ENCODE peak calls at places on chromosome 18, in five cellular contexts. P is AG10803; O is stimulated activated CD4-positive, alpha-beta T cell treated with anti-CD3 and anti-CD28 coated beads, Interleukin-2, amount 100 ng/mL, for 48 hours; N is fibroblast of lung; U is effector memory CD8-positive, alpha-beta T cell. S is an unnamed sample.

GRCh38 chr18:24181806-24182205 is 42.9 kb downstream of the CABYR start:
- DNase-seq in P (peak), N (peak), O (no peak), U (no peak), S (peak)

GRCh38 chr18:3875961-3876360 is 426.0 kb downstream of the TGIF1 start:
- DNase-seq in N (no peak), U (no peak), O (no peak), P (no peak), S (no peak)

GRCh38 chr18:75422341-75422910 is 5.1 kb downstream of the SMIM21 start:
- DNase-seq in U (no peak), P (peak), N (peak), O (no peak), S (no peak)

GRCh38 chr18:22169889-22170420 is 566 bp downstream of the GATA6 start:
- DNase-seq in P (peak), N (no peak), O (no peak), U (no peak), S (no peak)

GRCh38 chr18:39799010-39799409 is 2156.0 kb upstream of the PIK3C3 start:
- DNase-seq in U (no peak), O (no peak), N (no peak), P (peak), S (peak)

GRCh38 chr18:48868468-48869466 is 82.0 kb downstream of the SMAD7 start:
- DNase-seq in N (peak), U (peak), P (no peak), O (peak), S (peak)

GRCh38 chr18:66440433-66440832 is 163.5 kb downstream of the CDH19 start:
- DNase-seq in O (no peak), P (no peak), N (no peak), U (no peak), S (no peak)

GRCh38 chr18:65206551-65207260 is 544.1 kb upstream of the CDH7 start:
- DNase-seq in U (no peak), P (no peak), N (no peak), O (no peak), S (no peak)

GRCh38 chr18:11040823-11041712 is 108.3 kb downstream of the PIEZO2 start:
- DNase-seq in U (no peak), O (peak), P (peak), N (peak), S (peak)

GRCh38 chr18:73462092-73462491 is 594.3 kb upstream of the NETO1 start:
- DNase-seq in U (no peak), O (no peak), N (peak), P (peak), S (no peak)

GRCh38 chr18:5710676-5711075 is 166.9 kb upstream of the EPB41L3 start:
- DNase-seq in P (no peak), N (no peak), U (no peak), O (no peak), S (no peak)

GRCh38 chr18:43265465-43265864 is 11.8 kb downstream of the SYT4 start:
- DNase-seq in N (no peak), U (no peak), O (no peak), P (no peak), S (no peak)

GRCh38 chr18:50982802-50983179 is 15.0 kb downstream of the ELAC1 start:
- DNase-seq in N (peak), O (no peak), P (no peak), U (no peak), S (no peak)

GRCh38 chr18:25425030-25425429 is 73.1 kb upstream of the ZNF521 start:
- DNase-seq in N (no peak), P (no peak), U (no peak), O (no peak), S (no peak)

GRCh38 chr18:80158365-80158764 is 49.3 kb downstream of the ADNP2 start:
- DNase-seq in P (no peak), N (no peak), O (no peak), U (no peak), S (no peak)

GRCh38 chr18:78564030-78564429 is 415.6 kb upstream of the SALL3 start:
- DNase-seq in O (no peak), U (no peak), P (no peak), N (no peak), S (no peak)

GRCh38 chr18:12409466-12409865 is 1.7 kb downstream of the PRELID3A start:
- DNase-seq in O (no peak), U (no peak), P (peak), N (peak), S (peak)

GRCh38 chr18:3397031-3397750 is 52.8 kb upstream of the TGIF1 start:
- DNase-seq in O (no peak), U (no peak), P (no peak), N (no peak), S (no peak)

GRCh38 chr18:79411614-79412526 is 16.1 kb downstream of the NFATC1 start:
- DNase-seq in O (no peak), N (no peak), U (no peak), P (no peak), S (no peak)

GRCh38 chr18:44229693-44230108 is 451.0 kb upstream of the SETBP1 start:
- DNase-seq in P (peak), O (no peak), N (peak), U (no peak), S (peak)

GRCh38 chr18:61326407-61326806 is 6.8 kb upstream of the CDH20 start:
- DNase-seq in N (no peak), U (no peak), O (no peak), P (no peak), S (no peak)

GRCh38 chr18:59963229-59963628 is 63.4 kb downstream of the PMAIP1 start:
- DNase-seq in O (no peak), U (no peak), P (no peak), N (no peak), S (no peak)

GRCh38 chr18:58392336-58393000 is 236.4 kb downstream of the ALPK2 start:
- DNase-seq in N (peak), O (no peak), U (no peak), P (peak), S (peak)

GRCh38 chr18:10571537-10571936 is 45.7 kb downstream of the NAPG start:
- DNase-seq in N (no peak), O (no peak), U (no peak), P (no peak), S (no peak)

GRCh38 chr18:59873616-59874015 is 26.2 kb upstream of the PMAIP1 start:
- DNase-seq in O (no peak), P (no peak), U (no peak), N (no peak), S (no peak)

GRCh38 chr18:48853588-48853987 is 97.2 kb downstream of the SMAD7 start:
- DNase-seq in U (no peak), O (no peak), N (no peak), P (no peak), S (no peak)

GRCh38 chr18:75063196-75063595 is 145.7 kb downstream of the PTGR3 start:
- DNase-seq in P (no peak), N (no peak), O (no peak), U (no peak), S (no peak)

GRCh38 chr18:74524097-74524496 is 10.2 kb upstream of the CNDP1 start:
- DNase-seq in P (no peak), U (no peak), O (no peak), N (no peak), S (peak)

GRCh38 chr18:76384114-76384790 is 110.8 kb downstream of the ZNF516 start:
- DNase-seq in O (no peak), N (no peak), P (no peak), U (no peak), S (no peak)

GRCh38 chr18:74148543-74149070 is 284 bp downstream of the TIMM21 start:
- DNase-seq in P (no peak), U (no peak), O (no peak), N (no peak), S (no peak)

GRCh38 chr18:49811151-49811938 is 2.0 kb downstream of the ACAA2 start:
- DNase-seq in O (no peak), P (no peak), U (no peak), N (no peak), S (peak)

GRCh38 chr18:8794133-8794986 is 89.0 kb downstream of the MTCL1 start:
- DNase-seq in O (no peak), P (peak), N (peak), U (no peak), S (peak)

GRCh38 chr18:45774065-45774521 is 50.1 kb downstream of the SLC14A1 start:
- DNase-seq in P (peak), O (no peak), U (peak), N (peak), S (peak)

GRCh38 chr18:5253910-5254309 is 41.6 kb downstream of the ZBTB14 start:
- DNase-seq in O (no peak), P (no peak), N (no peak), U (no peak), S (no peak)

GRCh38 chr18:44564922-44565321 is 115.8 kb upstream of the SETBP1 start:
- DNase-seq in P (peak), N (peak), O (no peak), U (no peak), S (peak)

GRCh38 chr18:36440614-36441013 is 143.1 kb downstream of the FHOD3 start:
- DNase-seq in U (no peak), O (no peak), P (peak), N (peak), S (peak)